ENCODE peak calls at places on chromosomes 3 and 15, in six cellular contexts. D, M, P, R, O and Y are unnamed samples.

GRCh38 chr15:74041777-74042435 is 40.4 kb downstream of the GOLGA6A start:
- DNase-seq in M (no peak), P (no peak), D (no peak), O (no peak), R (no peak), Y (no peak)

GRCh38 chr15:67548862-67549651 is 6.6 kb downstream of the MAP2K5 start:
- DNase-seq in R (no peak), O (no peak), P (no peak), D (peak; percentile 50), M (no peak), Y (peak; percentile 44)

GRCh38 chr3:186259612-186260383 is 102.2 kb downstream of the DGKG start:
- DNase-seq in M (peak; percentile 54), R (peak; percentile 39), D (peak; percentile 67), P (peak; percentile 79), O (no peak), Y (peak; percentile 80)

GRCh38 chr3:98799479-98799878 is 36.3 kb downstream of the ST3GAL6 start:
- DNase-seq in D (no peak), R (no peak), O (no peak), M (no peak), P (no peak), Y (no peak)

GRCh38 chr3:69292959-69293574 is 92.8 kb downstream of the FRMD4B start:
- DNase-seq in M (no peak), P (no peak), R (no peak), O (no peak), D (peak; percentile 66), Y (no peak)

GRCh38 chr15:60255390-60255789 is 142.4 kb downstream of the ANXA2 start:
- DNase-seq in D (no peak), O (no peak), R (no peak), P (peak; percentile 68), M (peak; percentile 6), Y (no peak)

GRCh38 chr15:88178631-88179030 is 77.9 kb downstream of the NTRK3 start:
- DNase-seq in M (no peak), D (no peak), R (no peak), P (peak; percentile 4), O (no peak), Y (no peak)

GRCh38 chr3:46130631-46131310 is 77.3 kb downstream of the CCR1 start:
- DNase-seq in D (no peak), P (no peak), M (no peak), O (no peak), R (no peak), Y (no peak)

GRCh38 chr15:94840794-94841587 is 609.6 kb downstream of the MCTP2 start:
- DNase-seq in R (no peak), D (no peak), M (peak; percentile 47), O (no peak), P (no peak), Y (no peak)

GRCh38 chr3:174253221-174253620 is 605.9 kb upstream of the NAALADL2 start:
- DNase-seq in R (no peak), M (no peak), O (no peak), D (no peak), P (peak; percentile 1), Y (no peak)

GRCh38 chr3:135944831-135945230 is 20.7 kb upstream of the PPP2R3A start:
- DNase-seq in P (no peak), R (no peak), D (no peak), O (no peak), M (no peak), Y (no peak)

GRCh38 chr3:13192471-13193213 is 119.4 kb upstream of the IQSEC1 start:
- DNase-seq in D (no peak), O (no peak), M (no peak), R (no peak), P (no peak), Y (peak; percentile 35)

GRCh38 chr3:187044206-187044605 is 95.1 kb downstream of the RPL39L start:
- DNase-seq in M (no peak), R (no peak), P (peak; percentile 76), D (no peak), O (no peak), Y (no peak)

GRCh38 chr15:85100186-85100937 is 118.7 kb downstream of the PDE8A start:
- DNase-seq in O (no peak), M (no peak), D (no peak), R (no peak), P (no peak), Y (no peak)

GRCh38 chr3:43286886-43287301 is 554 bp downstream of the SNRK start:
- DNase-seq in P (peak; percentile 18), O (no peak), R (no peak), D (no peak), M (peak; percentile 20), Y (no peak)

GRCh38 chr3:43287514-43287913 is 1.2 kb downstream of the SNRK start:
- DNase-seq in O (no peak), M (peak; percentile 14), D (no peak), R (no peak), P (no peak), Y (no peak)

GRCh38 chr3:43288366-43288765 is 2.0 kb downstream of the SNRK start:
- DNase-seq in R (no peak), D (no peak), O (no peak), P (peak; percentile 47), M (peak; percentile 61), Y (no peak)

GRCh38 chr3:43285644-43286043 is 696 bp upstream of the SNRK start:
- DNase-seq in O (no peak), M (no peak), R (peak; percentile 17), D (no peak), P (no peak), Y (peak; percentile 6)

GRCh38 chr3:43286115-43286885 is at the start of gene SNRK:
- DNase-seq in P (peak; percentile 85), O (peak; percentile 82), R (peak; percentile 87), M (peak; percentile 73), D (peak; percentile 93), Y (peak; percentile 97)
- TF ChIP-seq CTCF in P (no peak), O (no peak), R (no peak), M (peak; percentile 40), D (peak; percentile 31), Y (peak; percentile 14)

DNA sequence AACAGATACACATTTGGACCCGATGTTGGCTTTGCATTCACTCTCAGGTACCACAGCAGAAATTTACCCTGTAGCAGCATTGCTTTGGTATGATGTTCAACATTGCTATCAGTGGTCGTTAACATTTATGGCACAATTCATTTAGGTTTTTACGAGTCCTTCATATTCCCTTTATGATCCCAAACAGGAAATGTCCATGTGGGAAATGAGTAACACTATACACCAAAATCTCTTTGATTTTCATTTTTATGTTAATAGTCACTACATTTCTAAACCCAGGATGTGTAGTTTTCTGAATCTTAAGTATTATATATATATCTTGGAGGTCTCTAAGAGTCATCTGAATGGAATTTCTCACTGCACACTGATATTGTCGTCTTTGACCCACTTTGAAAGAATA is 78.5 kb upstream of the RBMS3 start:
- DNase-seq in D (no peak), R (no peak), P (no peak), M (peak; percentile 14), O (no peak), Y (no peak)
- TF ChIP-seq CTCF in D (no peak), R (no peak), P (no peak), M (no peak), O (no peak), Y (no peak)

GRCh38 chr15:31402511-31403056 is 75.9 kb downstream of the KLF13 start:
- DNase-seq in P (no peak), R (peak; percentile 35), M (peak; percentile 62), O (no peak), D (peak; percentile 81), Y (no peak)
- TF ChIP-seq CTCF in P (no peak), R (no peak), M (no peak), O (no peak), D (no peak), Y (no peak)

GRCh38 chr3:129161860-129162271 is 1.0 kb upstream of the ISY1 start:
- DNase-seq in M (peak; percentile 14), R (no peak), D (peak; percentile 35), O (no peak), P (peak; percentile 40), Y (peak; percentile 13)
- TF ChIP-seq CTCF in M (no peak), R (no peak), D (no peak), O (no peak), P (no peak), Y (peak; percentile 4)

GRCh38 chr15:50685191-50685975 is 1.2 kb downstream of the TRPM7 start:
- DNase-seq in O (no peak), M (peak; percentile 40), R (no peak), P (peak; percentile 2), D (no peak), Y (no peak)
- TF ChIP-seq CTCF in O (no peak), M (peak; percentile 26), R (no peak), P (no peak), D (no peak), Y (no peak)

GRCh38 chr3:184415229-184415517 is 35.3 kb downstream of the CHRD start:
- DNase-seq in O (no peak), P (no peak), R (no peak), M (no peak), D (no peak), Y (no peak)
- TF ChIP-seq CTCF in O (no peak), P (no peak), R (no peak), M (no peak), D (no peak), Y (no peak)